ENCODE peak calls at places on chromosomes 6 and 20, in six cellular contexts. H is dorsolateral prefrontal cortex, S is lung, F is hypothalamus, R is kidney tubule cell, O is H54. V is an unnamed sample.

GRCh38 chr6:106804238-106805016 is 170.1 kb downstream of the CD24 start:
- DNase-seq in R (peak; percentile 82), F (no peak), O (no peak), H (no peak), S (no peak), V (no peak)

GRCh38 chr6:88870728-88871330 is 92.6 kb downstream of the RNGTT start:
- DNase-seq in R (peak; percentile 72), H (no peak), O (no peak), S (no peak), F (no peak), V (no peak)

GRCh38 chr20:8449120-8449519 is 317.1 kb downstream of the PLCB1 start:
- DNase-seq in H (no peak), O (no peak), S (no peak), R (peak; percentile 31), F (no peak), V (no peak)

GRCh38 chr6:79353226-79353625 is 118.7 kb upstream of the HMGN3 start:
- DNase-seq in O (no peak), H (no peak), S (no peak), R (peak; percentile 77), F (no peak), V (no peak)

GRCh38 chr6:143556529-143556928 is 45.0 kb upstream of the FUCA2 start:
- DNase-seq in F (no peak), H (no peak), S (no peak), O (peak; percentile 57), R (peak; percentile 58), V (no peak)

GRCh38 chr6:43699564-43700186 is 12.1 kb upstream of the MRPS18A start:
- DNase-seq in S (no peak), F (no peak), H (no peak), R (peak; percentile 55), O (peak; percentile 60), V (no peak)

GRCh38 chr20:62192635-62193034 is 9.8 kb downstream of the MTG2 start:
- DNase-seq in S (no peak), R (no peak), O (no peak), F (no peak), H (no peak), V (no peak)

GRCh38 chr6:106122306-106122940 is 36.3 kb downstream of the PRDM1 start:
- DNase-seq in H (no peak), F (no peak), R (no peak), O (no peak), S (no peak), V (no peak)

GRCh38 chr6:49110876-49111275 is 352.2 kb downstream of the MMUT start:
- DNase-seq in R (no peak), S (no peak), H (no peak), O (no peak), F (no peak), V (no peak)

GRCh38 chr20:20084296-20084752 is 32.0 kb downstream of the CFAP61 start:
- DNase-seq in R (no peak), F (no peak), O (no peak), H (peak; percentile 27), S (no peak), V (no peak)

GRCh38 chr6:154703094-154703493 is 30.1 kb upstream of the SCAF8 start:
- DNase-seq in H (no peak), O (no peak), R (no peak), S (no peak), F (no peak), V (no peak)

GRCh38 chr6:152195896-152196295 is 388.4 kb downstream of the ESR1 start:
- DNase-seq in O (no peak), H (no peak), F (no peak), R (no peak), S (no peak), V (no peak)

GRCh38 chr20:59331721-59332329 is 31.4 kb downstream of the EDN3 start:
- DNase-seq in R (no peak), H (no peak), O (no peak), F (no peak), S (no peak), V (no peak)

GRCh38 chr6:14292119-14292518 is 174.5 kb downstream of the CD83 start:
- DNase-seq in H (no peak), R (peak; percentile 22), S (no peak), F (no peak), O (no peak), V (no peak)

GRCh38 chr6:111870054-111870750 is 3.0 kb downstream of the FYN start:
- DNase-seq in O (no peak), F (no peak), H (no peak), S (no peak), R (no peak), V (no peak)

GRCh38 chr6:90463359-90463758 is 123.5 kb downstream of the MAP3K7 start:
- DNase-seq in H (no peak), S (no peak), R (no peak), O (no peak), F (no peak), V (no peak)

GRCh38 chr20:14384411-14384810 is 47.0 kb upstream of the FLRT3 start:
- DNase-seq in S (no peak), F (no peak), R (no peak), O (no peak), H (no peak), V (no peak)

GRCh38 chr6:170291271-170292110 is 613 bp upstream of the DLL1 start:
- DNase-seq in F (peak; percentile 75), R (peak; percentile 22), O (no peak), H (peak; percentile 85), S (no peak), V (peak; percentile 69)

GRCh38 chr6:27025351-27025750 is 222.2 kb upstream of the PRSS16 start:
- DNase-seq in O (no peak), F (no peak), S (no peak), R (no peak), H (no peak), V (no peak)

GRCh38 chr6:53436904-53437303 is 88.2 kb upstream of the ELOVL5 start:
- DNase-seq in O (no peak), R (no peak), S (no peak), F (no peak), H (no peak), V (no peak)

GRCh38 chr6:106787327-106788196 is 158.2 kb downstream of the QRSL1 start:
- DNase-seq in R (peak; percentile 96), S (no peak), H (no peak), F (no peak), O (no peak), V (no peak)

GRCh38 chr6:121247386-121247785 is 86.9 kb downstream of the TBC1D32 start:
- DNase-seq in O (no peak), H (no peak), F (no peak), R (peak; percentile 56), S (no peak), V (no peak)

GRCh38 chr6:51184046-51184445 is 365.4 kb downstream of the TFAP2B start:
- DNase-seq in S (no peak), F (no peak), O (no peak), R (no peak), H (peak; percentile 4), V (no peak)

GRCh38 chr20:57326667-57327455 is 2.7 kb upstream of the SPO11 start:
- DNase-seq in O (no peak), S (no peak), H (no peak), F (no peak), R (peak; percentile 25), V (no peak)

GRCh38 chr6:30169658-30170614 is 6.6 kb downstream of the TRIM15 start:
- DNase-seq in S (no peak), F (no peak), O (peak; percentile 36), H (no peak), R (peak; percentile 61), V (no peak)

GRCh38 chr20:62010551-62011402 is 54.9 kb downstream of the TAF4 start:
- DNase-seq in O (peak; percentile 42), S (peak; percentile 48), F (no peak), R (peak; percentile 49), H (peak; percentile 66), V (peak; percentile 64)

GRCh38 chr6:152135755-152136448 is 328.4 kb downstream of the ESR1 start:
- DNase-seq in R (no peak), H (no peak), S (no peak), O (no peak), F (no peak), V (no peak)

GRCh38 chr6:84515082-84515481 is 249.3 kb downstream of the TBX18 start:
- DNase-seq in H (no peak), R (no peak), F (no peak), S (no peak), O (no peak), V (no peak)